ENCODE peak calls at places on chromosome 9, in six cellular contexts. J, O, B, R, F and C are unnamed samples. For H3K9me3 and H3K4me1, the result is how much of the 10 kb centered on the place peaks cover.

GRCh38 chr9:114341152-114341830 is 11.6 kb downstream of the ORM2 start:
- DNase-seq in J (no peak), O (no peak), B (no peak), R (no peak), F (no peak), C (no peak)

GRCh38 chr9:129597355-129598088 is 23.4 kb downstream of the C9orf50 start:
- DNase-seq in J (peak), O (peak), B (no peak), R (peak), F (peak), C (no peak)

GRCh38 chr9:134388976-134389375 is 62.7 kb downstream of the RXRA start:
- DNase-seq in J (no peak), O (no peak), B (no peak), R (no peak), F (no peak), C (no peak)

GRCh38 chr9:71001780-71002386 is 119.5 kb downstream of the TRPM3 start:
- DNase-seq in J (peak), O (no peak), B (peak), R (no peak), F (peak), C (no peak)

GRCh38 chr9:35002623-35003022 is 13.1 kb downstream of the DNAJB5 start:
- DNase-seq in J (no peak), O (no peak), B (no peak), R (no peak), F (no peak), C (no peak)

GRCh38 chr9:134208310-134208841 is 44.0 kb upstream of the RNU6ATAC start:
- DNase-seq in J (no peak), O (no peak), B (peak), R (no peak), F (no peak), C (no peak)

GRCh38 chr9:129676287-129676686 is 10.8 kb downstream of the PRRX2 start:
- DNase-seq in J (no peak), O (no peak), B (no peak), R (no peak), F (no peak), C (no peak)

GRCh38 chr9:71863652-71864051 is 47.3 kb downstream of the ABHD17B start:
- DNase-seq in J (peak), O (no peak), B (no peak), R (no peak), F (peak), C (no peak)

GRCh38 chr9:117706421-117707150 is 2.4 kb downstream of the TLR4 start:
- DNase-seq in J (no peak), O (no peak), B (no peak), R (peak), F (peak), C (no peak)

GRCh38 chr9:13324988-13325387 is 45.5 kb upstream of the MPDZ start:
- DNase-seq in J (no peak), O (no peak), B (no peak), R (no peak), F (peak), C (no peak)

GRCh38 chr9:108041551-108041950 is 552.0 kb upstream of the KLF4 start:
- DNase-seq in J (peak), O (no peak), B (no peak), R (peak), F (peak), C (no peak)

GRCh38 chr9:98826716-98827115 is 19.2 kb downstream of the GALNT12 start:
- DNase-seq in J (no peak), O (no peak), B (no peak), R (no peak), F (no peak), C (no peak)

GRCh38 chr9:79663878-79664277 is 92.1 kb downstream of the TLE4 start:
- DNase-seq in J (no peak), O (no peak), B (peak), R (peak), F (peak), C (no peak)

GRCh38 chr9:136054146-136054545 is 40.9 kb downstream of the NACC2 start:
- DNase-seq in J (no peak), O (no peak), B (no peak), R (no peak), F (no peak), C (no peak)

GRCh38 chr9:104944871-104945270 is 16.9 kb upstream of the ABCA1 start:
- DNase-seq in J (no peak), O (no peak), B (no peak), R (no peak), F (no peak), C (no peak)

GRCh38 chr9:134163374-134164196 is 779 bp downstream of the RNU6ATAC start:
- DNase-seq in J (peak), O (peak), B (no peak), R (no peak), F (peak), C (peak)

GRCh38 chr9:3419892-3420291 is 105.9 kb downstream of the RFX3 start:
- DNase-seq in J (no peak), O (no peak), B (no peak), R (no peak), F (no peak), C (peak)

GRCh38 chr9:22159590-22159989 is 150.5 kb upstream of the CDKN2B start:
- DNase-seq in J (no peak), O (no peak), B (no peak), R (no peak), F (no peak), C (no peak)

GRCh38 chr9:92138157-92138959 is 23.1 kb upstream of the SPTLC1 start:
- DNase-seq in J (peak), O (peak), B (peak), R (peak), F (peak), C (peak)

GRCh38 chr9:71349218-71349617 is 227.8 kb upstream of the TRPM3 start:
- DNase-seq in J (no peak), O (no peak), B (no peak), R (peak), F (peak), C (no peak)

GRCh38 chr9:91741529-91741928 is 208.5 kb downstream of the ROR2 start:
- DNase-seq in J (peak), O (no peak), B (no peak), R (peak), F (peak), C (no peak)

GRCh38 chr9:127336708-127337352 is 60.1 kb upstream of the SLC2A8 start:
- DNase-seq in J (peak), O (no peak), B (peak), R (peak), F (peak), C (no peak)

GRCh38 chr9:22029231-22029630 is 20.1 kb upstream of the CDKN2B start:
- DNase-seq in J (no peak), O (no peak), B (no peak), R (no peak), F (no peak), C (no peak)

GRCh38 chr9:114140401-114140800 is 14.9 kb upstream of the COL27A1 start:
- DNase-seq in J (no peak), O (no peak), B (no peak), R (no peak), F (no peak), C (no peak)

GRCh38 chr9:127915801-127916664 is 808 bp downstream of the ST6GALNAC4 start:
- DNase-seq in J (no peak), O (no peak), B (no peak), R (no peak), F (peak), C (peak)

GRCh38 chr9:131395027-131395744 is 1.3 kb downstream of the PRRC2B start:
- DNase-seq in J (no peak), O (peak), B (no peak), R (peak), F (peak), C (peak)

GRCh38 chr9:9504869-9505268 is 1107.9 kb downstream of the PTPRD start:
- DNase-seq in J (no peak), O (no peak), B (no peak), R (no peak), F (no peak), C (no peak)

GRCh38 chr9:32218100-32218767 is 166.2 kb upstream of the ACO1 start:
- DNase-seq in J (no peak), O (no peak), B (no peak), R (no peak), F (no peak), C (no peak)

GRCh38 chr9:129278391-129279237 is 100.6 kb upstream of the IER5L start:
- DNase-seq in J (no peak), O (no peak), B (peak), R (no peak), F (peak), C (no peak)

GRCh38 chr9:137293094-137293481 is 9.0 kb downstream of the NRARP start:
- DNase-seq in J (no peak), O (no peak), B (no peak), R (no peak), F (no peak), C (no peak)

DNA sequence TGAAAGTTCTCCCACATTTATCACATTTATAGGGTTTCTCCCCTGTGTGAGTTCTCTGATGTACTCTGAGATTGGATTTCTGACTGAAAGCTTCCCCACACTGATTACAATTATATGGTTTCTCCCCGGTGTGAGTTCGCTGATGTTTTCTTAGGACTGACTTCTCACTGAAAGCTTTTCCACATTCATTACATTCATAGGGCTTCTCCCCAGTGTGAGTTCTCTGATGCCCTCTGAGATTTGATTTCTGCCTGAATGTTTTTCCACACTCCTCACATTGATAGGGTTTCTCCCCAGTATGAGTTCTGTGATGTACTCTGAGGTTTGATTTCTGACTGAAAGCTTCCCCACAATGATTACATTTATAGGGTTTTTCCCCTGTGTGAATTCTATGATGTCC is 36.3 kb downstream of the ZNF782 start:
- DNase-seq in J (no peak), O (no peak), B (no peak), R (no peak), F (no peak), C (no peak)
- H3K9me3 ChIP-seq in J (under half), O (half or more), B (under half), R (half or more), F (under half), C (half or more)

GRCh38 chr9:38417003-38417965 is 7.0 kb downstream of the IGFBPL1 start:
- DNase-seq in J (no peak), O (no peak), B (peak), R (peak), F (peak), C (peak)
- H3K4me1 ChIP-seq in J (under half), O (under half), B (under half), R (under half), F (under half), C (under half)

GRCh38 chr9:33464045-33464636 is 9.6 kb downstream of the NOL6 start:
- DNase-seq in J (no peak), O (no peak), B (no peak), R (no peak), F (no peak), C (no peak)
- H3K9me3 ChIP-seq in J (under half), O (under half), B (under half), R (under half), F (under half), C (under half)

GRCh38 chr9:76651114-76651697 is 113.0 kb upstream of the PCA3 start:
- DNase-seq in J (peak), O (no peak), B (no peak), R (peak), F (no peak), C (peak)
- H3K4me1 ChIP-seq in J (under half), O (under half), B (under half), R (under half), F (half or more), C (under half)